ENCODE peak calls at places on chromosomes 12 and 14, in six cellular contexts. One of them, this sample, is unnamed.

GRCh38 chr12:19498099-19498498 is 58.8 kb downstream of the AEBP2 start:
- DNase-seq in lower lobe of right lung: no peak
- DNase-seq in ascending aorta: no peak
- DNase-seq in endothelial cell of umbilical vein: peak
- DNase-seq in CD4-positive, alpha-beta memory T cell: no peak
- DNase-seq in dorsolateral prefrontal cortex: no peak
- DNase-seq in this sample: no peak

GRCh38 chr14:91317381-91318313 is 73.1 kb upstream of the GPR68 start:
- DNase-seq in CD4-positive, alpha-beta memory T cell: peak
- DNase-seq in ascending aorta: peak
- DNase-seq in endothelial cell of umbilical vein: peak
- DNase-seq in dorsolateral prefrontal cortex: no peak
- DNase-seq in lower lobe of right lung: peak
- DNase-seq in this sample: peak

GRCh38 chr14:74548881-74549280 is 55.3 kb downstream of the ISCA2 start:
- DNase-seq in endothelial cell of umbilical vein: no peak
- DNase-seq in CD4-positive, alpha-beta memory T cell: no peak
- DNase-seq in lower lobe of right lung: no peak
- DNase-seq in ascending aorta: peak
- DNase-seq in dorsolateral prefrontal cortex: peak
- DNase-seq in this sample: no peak

GRCh38 chr14:101373690-101374295 is 187.5 kb upstream of the DIO3 start:
- DNase-seq in lower lobe of right lung: no peak
- DNase-seq in endothelial cell of umbilical vein: no peak
- DNase-seq in CD4-positive, alpha-beta memory T cell: no peak
- DNase-seq in ascending aorta: no peak
- DNase-seq in dorsolateral prefrontal cortex: no peak
- DNase-seq in this sample: no peak

GRCh38 chr12:57810450-57810849 is 8.1 kb downstream of the AVIL start:
- DNase-seq in endothelial cell of umbilical vein: no peak
- DNase-seq in ascending aorta: no peak
- DNase-seq in lower lobe of right lung: no peak
- DNase-seq in CD4-positive, alpha-beta memory T cell: no peak
- DNase-seq in dorsolateral prefrontal cortex: no peak
- DNase-seq in this sample: no peak

GRCh38 chr12:78248321-78248720 is 417.6 kb downstream of the NAV3 start:
- DNase-seq in dorsolateral prefrontal cortex: no peak
- DNase-seq in endothelial cell of umbilical vein: no peak
- DNase-seq in lower lobe of right lung: no peak
- DNase-seq in CD4-positive, alpha-beta memory T cell: no peak
- DNase-seq in ascending aorta: no peak
- DNase-seq in this sample: no peak

GRCh38 chr12:65949986-65950385 is 125.7 kb downstream of the HMGA2 start:
- DNase-seq in CD4-positive, alpha-beta memory T cell: no peak
- DNase-seq in lower lobe of right lung: no peak
- DNase-seq in dorsolateral prefrontal cortex: no peak
- DNase-seq in ascending aorta: no peak
- DNase-seq in endothelial cell of umbilical vein: no peak
- DNase-seq in this sample: no peak

GRCh38 chr12:12016284-12017100 is 54.2 kb upstream of the BCL2L14 start:
- DNase-seq in CD4-positive, alpha-beta memory T cell: no peak
- DNase-seq in lower lobe of right lung: no peak
- DNase-seq in endothelial cell of umbilical vein: no peak
- DNase-seq in dorsolateral prefrontal cortex: no peak
- DNase-seq in ascending aorta: no peak
- DNase-seq in this sample: no peak

GRCh38 chr12:2813573-2814185 is 1.2 kb downstream of the ITFG2 start:
- DNase-seq in dorsolateral prefrontal cortex: no peak
- DNase-seq in ascending aorta: no peak
- DNase-seq in endothelial cell of umbilical vein: peak
- DNase-seq in CD4-positive, alpha-beta memory T cell: peak
- DNase-seq in lower lobe of right lung: no peak
- DNase-seq in this sample: peak

GRCh38 chr12:15320881-15321280 is 1.4 kb upstream of the PTPRO start:
- DNase-seq in ascending aorta: no peak
- DNase-seq in endothelial cell of umbilical vein: no peak
- DNase-seq in lower lobe of right lung: no peak
- DNase-seq in CD4-positive, alpha-beta memory T cell: no peak
- DNase-seq in dorsolateral prefrontal cortex: no peak
- DNase-seq in this sample: no peak

GRCh38 chr12:98440165-98440581 is 75.2 kb upstream of the TMPO start:
- DNase-seq in CD4-positive, alpha-beta memory T cell: no peak
- DNase-seq in ascending aorta: peak
- DNase-seq in dorsolateral prefrontal cortex: no peak
- DNase-seq in endothelial cell of umbilical vein: peak
- DNase-seq in lower lobe of right lung: peak
- DNase-seq in this sample: peak

GRCh38 chr12:125518074-125518473 is 452.8 kb downstream of the AACS start:
- DNase-seq in CD4-positive, alpha-beta memory T cell: no peak
- DNase-seq in lower lobe of right lung: no peak
- DNase-seq in dorsolateral prefrontal cortex: no peak
- DNase-seq in ascending aorta: no peak
- DNase-seq in endothelial cell of umbilical vein: no peak
- DNase-seq in this sample: peak

GRCh38 chr12:74964390-74964789 is 245.2 kb downstream of the KCNC2 start:
- DNase-seq in lower lobe of right lung: no peak
- DNase-seq in CD4-positive, alpha-beta memory T cell: no peak
- DNase-seq in endothelial cell of umbilical vein: no peak
- DNase-seq in dorsolateral prefrontal cortex: no peak
- DNase-seq in ascending aorta: no peak
- DNase-seq in this sample: no peak

GRCh38 chr14:33534636-33535035 is 416.2 kb downstream of the EGLN3 start:
- DNase-seq in ascending aorta: no peak
- DNase-seq in dorsolateral prefrontal cortex: no peak
- DNase-seq in lower lobe of right lung: no peak
- DNase-seq in CD4-positive, alpha-beta memory T cell: no peak
- DNase-seq in endothelial cell of umbilical vein: no peak
- DNase-seq in this sample: no peak

GRCh38 chr14:99873653-99874052 is 80.4 kb downstream of the EML1 start:
- DNase-seq in ascending aorta: no peak
- DNase-seq in lower lobe of right lung: no peak
- DNase-seq in CD4-positive, alpha-beta memory T cell: no peak
- DNase-seq in dorsolateral prefrontal cortex: no peak
- DNase-seq in endothelial cell of umbilical vein: no peak
- DNase-seq in this sample: no peak
- H3K27ac ChIP-seq in ascending aorta: no peak
- H3K27ac ChIP-seq in lower lobe of right lung: no peak
- H3K27ac ChIP-seq in CD4-positive, alpha-beta memory T cell: no peak
- H3K27ac ChIP-seq in dorsolateral prefrontal cortex: peak
- H3K27ac ChIP-seq in endothelial cell of umbilical vein: no peak
- H3K27ac ChIP-seq in this sample: no peak

GRCh38 chr12:49013403-49013802 is 5.2 kb downstream of the PRKAG1 start:
- DNase-seq in endothelial cell of umbilical vein: no peak
- DNase-seq in ascending aorta: no peak
- DNase-seq in lower lobe of right lung: no peak
- DNase-seq in dorsolateral prefrontal cortex: no peak
- DNase-seq in CD4-positive, alpha-beta memory T cell: no peak
- DNase-seq in this sample: no peak
- H3K27ac ChIP-seq in endothelial cell of umbilical vein: no peak
- H3K27ac ChIP-seq in ascending aorta: no peak
- H3K27ac ChIP-seq in lower lobe of right lung: no peak
- H3K27ac ChIP-seq in dorsolateral prefrontal cortex: no peak
- H3K27ac ChIP-seq in CD4-positive, alpha-beta memory T cell: no peak
- H3K27ac ChIP-seq in this sample: no peak

DNA sequence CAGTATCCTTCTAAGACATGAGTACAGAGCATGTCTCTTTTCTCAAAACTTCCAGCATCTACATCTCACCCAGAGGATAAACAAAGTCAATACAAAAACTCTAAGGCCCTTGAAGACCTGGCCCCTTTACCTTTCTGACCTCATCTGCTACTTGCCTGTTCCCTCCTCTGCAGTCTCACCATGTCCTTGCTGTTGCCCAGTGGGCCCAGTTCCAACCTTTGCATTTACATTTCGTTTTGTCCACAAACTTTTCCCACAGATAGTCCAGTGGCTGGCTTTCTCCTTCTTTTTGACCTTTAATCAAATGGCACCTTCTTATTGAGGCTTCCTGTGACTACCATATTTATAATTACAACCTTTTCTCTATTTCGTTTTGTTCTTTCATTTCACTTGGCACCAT is 1.6 kb downstream of the IRAK4 start:
- DNase-seq in lower lobe of right lung: no peak
- DNase-seq in CD4-positive, alpha-beta memory T cell: no peak
- DNase-seq in endothelial cell of umbilical vein: no peak
- DNase-seq in dorsolateral prefrontal cortex: no peak
- DNase-seq in ascending aorta: no peak
- DNase-seq in this sample: peak
- H3K27ac ChIP-seq in lower lobe of right lung: no peak
- H3K27ac ChIP-seq in CD4-positive, alpha-beta memory T cell: peak
- H3K27ac ChIP-seq in endothelial cell of umbilical vein: no peak
- H3K27ac ChIP-seq in dorsolateral prefrontal cortex: no peak
- H3K27ac ChIP-seq in ascending aorta: no peak
- H3K27ac ChIP-seq in this sample: peak

GRCh38 chr14:105012171-105012985 is 8.5 kb downstream of the CDCA4 start:
- DNase-seq in ascending aorta: no peak
- DNase-seq in endothelial cell of umbilical vein: no peak
- DNase-seq in CD4-positive, alpha-beta memory T cell: no peak
- DNase-seq in lower lobe of right lung: no peak
- DNase-seq in dorsolateral prefrontal cortex: no peak
- DNase-seq in this sample: no peak
- H3K27ac ChIP-seq in ascending aorta: no peak
- H3K27ac ChIP-seq in endothelial cell of umbilical vein: no peak
- H3K27ac ChIP-seq in CD4-positive, alpha-beta memory T cell: no peak
- H3K27ac ChIP-seq in lower lobe of right lung: no peak
- H3K27ac ChIP-seq in dorsolateral prefrontal cortex: no peak
- H3K27ac ChIP-seq in this sample: no peak

DNA sequence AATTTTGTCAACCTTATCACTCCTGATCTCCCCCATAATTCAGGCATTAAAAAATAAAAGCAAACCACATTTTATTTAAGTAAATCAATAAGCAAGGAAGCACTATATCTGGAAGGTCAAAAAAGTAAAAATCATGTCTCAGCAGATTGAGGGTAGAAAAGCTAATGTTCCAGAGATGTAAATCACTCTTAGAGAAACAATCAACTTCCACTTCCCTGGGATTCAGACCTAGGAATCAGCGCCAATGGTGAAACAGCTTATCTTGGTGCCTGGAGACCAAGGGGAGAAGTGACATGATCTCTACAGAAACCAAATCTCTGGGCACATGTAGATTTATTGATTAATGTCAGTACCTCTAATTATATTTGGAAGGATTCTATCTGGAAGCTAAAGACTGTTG is 10.9 kb upstream of the SNX6 start:
- DNase-seq in lower lobe of right lung: no peak
- DNase-seq in endothelial cell of umbilical vein: peak
- DNase-seq in dorsolateral prefrontal cortex: no peak
- DNase-seq in ascending aorta: no peak
- DNase-seq in CD4-positive, alpha-beta memory T cell: no peak
- DNase-seq in this sample: no peak
- H3K27ac ChIP-seq in lower lobe of right lung: no peak
- H3K27ac ChIP-seq in endothelial cell of umbilical vein: no peak
- H3K27ac ChIP-seq in dorsolateral prefrontal cortex: no peak
- H3K27ac ChIP-seq in ascending aorta: peak
- H3K27ac ChIP-seq in CD4-positive, alpha-beta memory T cell: no peak
- H3K27ac ChIP-seq in this sample: no peak

DNA sequence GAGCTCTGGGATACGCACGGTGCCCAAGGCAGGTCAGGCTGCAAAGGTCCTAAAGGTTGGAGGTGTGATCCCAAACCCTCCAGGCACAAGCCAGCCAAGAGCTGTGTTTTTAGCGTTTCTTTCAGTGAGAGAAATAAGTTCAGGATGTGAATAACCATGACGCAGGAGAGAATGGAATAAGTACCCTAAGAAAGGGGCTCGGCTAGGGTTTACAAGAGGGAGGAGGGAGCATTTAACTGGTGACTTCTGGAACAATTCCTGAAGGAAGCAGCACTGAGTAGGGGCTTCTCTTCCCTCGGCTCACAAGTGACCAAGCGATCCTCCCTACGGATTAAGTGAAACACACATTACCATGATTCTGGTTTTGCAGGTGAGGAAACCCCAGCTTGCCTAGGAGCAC is 29.4 kb downstream of the SSH1 start:
- DNase-seq in ascending aorta: no peak
- DNase-seq in dorsolateral prefrontal cortex: no peak
- DNase-seq in lower lobe of right lung: no peak
- DNase-seq in endothelial cell of umbilical vein: peak
- DNase-seq in CD4-positive, alpha-beta memory T cell: no peak
- DNase-seq in this sample: no peak
- H3K27ac ChIP-seq in ascending aorta: peak
- H3K27ac ChIP-seq in dorsolateral prefrontal cortex: peak
- H3K27ac ChIP-seq in lower lobe of right lung: peak
- H3K27ac ChIP-seq in endothelial cell of umbilical vein: peak
- H3K27ac ChIP-seq in CD4-positive, alpha-beta memory T cell: no peak
- H3K27ac ChIP-seq in this sample: peak

GRCh38 chr12:6472491-6472890 is 2.0 kb upstream of the VAMP1 start:
- DNase-seq in ascending aorta: no peak
- DNase-seq in endothelial cell of umbilical vein: no peak
- DNase-seq in lower lobe of right lung: no peak
- DNase-seq in CD4-positive, alpha-beta memory T cell: no peak
- DNase-seq in dorsolateral prefrontal cortex: no peak
- DNase-seq in this sample: no peak
- H3K27ac ChIP-seq in ascending aorta: no peak
- H3K27ac ChIP-seq in endothelial cell of umbilical vein: no peak
- H3K27ac ChIP-seq in lower lobe of right lung: no peak
- H3K27ac ChIP-seq in CD4-positive, alpha-beta memory T cell: no peak
- H3K27ac ChIP-seq in dorsolateral prefrontal cortex: no peak
- H3K27ac ChIP-seq in this sample: no peak

This sample was measured in body of pancreas.